ENCODE peak calls at places on chromosomes 11 and 22, in four cellular contexts. V is dorsolateral prefrontal cortex; Q is stimulated activated CD4-positive, alpha-beta T cell treated with anti-CD3 and anti-CD28 coated beads, Interleukin-12 subunit alpha, Interleukin-12 subunit beta, amount 100 ng/mL, for 24 hours; Y is fibroblast of pulmonary artery. T is an unnamed sample.

GRCh38 chr11:46278387-46279173 is 1.1 kb downstream of the CREB3L1 start:
- DNase-seq in V (no peak), Q (no peak), Y (peak), T (peak)

GRCh38 chr11:100631316-100631715 is 55.8 kb upstream of the ARHGAP42 start:
- DNase-seq in V (no peak), Q (no peak), Y (no peak), T (no peak)

GRCh38 chr11:26575946-26576345 is 3.9 kb upstream of the MUC15 start:
- DNase-seq in V (no peak), Q (no peak), Y (peak), T (no peak)

GRCh38 chr11:17738350-17739207 is 4.0 kb downstream of the KCNC1 start:
- DNase-seq in V (no peak), Q (no peak), Y (no peak), T (no peak)

GRCh38 chr22:20552913-20553401 is 45.5 kb downstream of the MED15 start:
- DNase-seq in V (no peak), Q (no peak), Y (peak), T (no peak)

GRCh38 chr11:7321708-7322448 is 70.2 kb downstream of the SYT9 start:
- DNase-seq in V (no peak), Q (no peak), Y (no peak), T (no peak)

GRCh38 chr11:45238724-45239123 is 47.4 kb downstream of the SYT13 start:
- DNase-seq in V (no peak), Q (no peak), Y (peak), T (no peak)

GRCh38 chr11:33500865-33501479 is 199.7 kb downstream of the C11orf91 start:
- DNase-seq in V (no peak), Q (no peak), Y (peak), T (no peak)

GRCh38 chr11:7672276-7672959 is 882 bp downstream of the CYB5R2 start:
- DNase-seq in V (no peak), Q (no peak), Y (no peak), T (no peak)

GRCh38 chr11:6353367-6353987 is 33.2 kb upstream of the CAVIN3 start:
- DNase-seq in V (no peak), Q (peak), Y (peak), T (peak)

T was measured in progenitor cell of endocrine pancreas.